ENCODE peak calls at places on chromosomes 4 and X, in four cellular contexts. C is OCI-LY7, Y is HCT116, I is GM23338. N is an unnamed sample.

GRCh38 chrX:153667931-153668396 is 5.6 kb downstream of the PNCK start:
- DNase-seq in C (peak), Y (peak), I (peak), N (peak)

GRCh38 chrX:129144172-129145038 is 378.9 kb downstream of the SMARCA1 start:
- DNase-seq in C (no peak), Y (no peak), I (no peak), N (peak)

GRCh38 chrX:56729152-56729557 is at the start of gene NBDY:
- DNase-seq in C (peak), Y (no peak), I (peak), N (peak)

GRCh38 chr4:19739101-19739651 is 512.5 kb upstream of the SLIT2 start:
- DNase-seq in C (no peak), Y (peak), I (no peak), N (peak)

GRCh38 chr4:10157478-10158354 is 41.1 kb upstream of the WDR1 start:
- DNase-seq in C (peak), Y (peak), I (peak), N (peak)

GRCh38 chrX:27463187-27463586 is at the start of gene PPP4R3C:
- DNase-seq in C (no peak), Y (no peak), I (no peak), N (no peak)

GRCh38 chrX:69136546-69137331 is 28.5 kb downstream of the PJA1 start:
- DNase-seq in C (no peak), Y (no peak), I (peak), N (peak)

GRCh38 chr4:164442167-164442566 is 311.8 kb upstream of the SMIM31 start:
- DNase-seq in C (no peak), Y (no peak), I (no peak), N (peak)

GRCh38 chr4:27006247-27006603 is 145.6 kb downstream of the STIM2 start:
- DNase-seq in C (no peak), Y (no peak), I (no peak), N (no peak)

GRCh38 chr4:144449623-144450022 is 196.3 kb upstream of the HHIP start:
- DNase-seq in C (no peak), Y (no peak), I (no peak), N (peak)

GRCh38 chr4:140300271-140300970 is 73.0 kb upstream of the SCOC start:
- DNase-seq in C (no peak), Y (peak), I (no peak), N (peak)

DNA sequence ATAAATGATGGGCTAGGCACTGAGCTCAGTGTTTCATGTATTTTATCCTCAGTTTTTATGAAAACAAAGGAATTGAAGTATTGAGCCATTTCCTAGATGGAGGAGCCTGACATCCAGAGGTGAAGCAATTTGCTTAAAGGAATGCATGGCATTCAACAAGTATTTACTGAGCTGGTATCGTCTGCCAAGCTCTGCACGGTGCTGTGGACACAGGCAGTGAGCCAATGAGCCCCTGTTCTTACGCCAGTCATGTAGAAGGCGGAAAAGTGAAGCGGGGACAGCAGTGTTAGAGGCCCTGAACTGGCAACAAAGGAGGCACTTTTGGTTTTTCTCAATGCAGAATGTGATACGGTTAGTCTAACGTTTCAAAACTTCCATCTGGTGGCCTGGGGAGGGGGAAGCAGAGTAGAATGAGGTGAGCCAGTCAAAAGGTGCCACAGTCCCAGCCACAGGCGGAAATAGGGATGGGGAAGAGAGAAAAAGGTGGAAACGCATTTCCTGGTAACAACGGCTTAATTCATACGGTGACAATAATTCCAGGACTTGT is 134.1 kb downstream of the AFAP1 start:
- DNase-seq in C (no peak), Y (no peak), I (peak), N (peak)
- H2AFZ ChIP-seq in C (no peak), Y (no peak), I (no peak), N (no peak)

GRCh38 chr4:128528177-128528576 is 240.6 kb upstream of the PGRMC2 start:
- DNase-seq in C (no peak), Y (no peak), I (no peak), N (peak)

GRCh38 chr4:128525387-128525786 is 237.8 kb upstream of the PGRMC2 start:
- DNase-seq in C (no peak), Y (no peak), I (no peak), N (peak)

GRCh38 chr4:128525939-128526630 is 238.5 kb upstream of the PGRMC2 start:
- DNase-seq in C (no peak), Y (no peak), I (no peak), N (peak)

GRCh38 chr4:128527356-128527755 is 239.7 kb upstream of the PGRMC2 start:
- DNase-seq in C (no peak), Y (no peak), I (no peak), N (no peak)

GRCh38 chr4:128528793-128529553 is 241.4 kb upstream of the PGRMC2 start:
- DNase-seq in C (no peak), Y (peak), I (peak), N (peak)
- H3K4me3 ChIP-seq in C (no peak), Y (peak), I (no peak), N (no peak)

DNA sequence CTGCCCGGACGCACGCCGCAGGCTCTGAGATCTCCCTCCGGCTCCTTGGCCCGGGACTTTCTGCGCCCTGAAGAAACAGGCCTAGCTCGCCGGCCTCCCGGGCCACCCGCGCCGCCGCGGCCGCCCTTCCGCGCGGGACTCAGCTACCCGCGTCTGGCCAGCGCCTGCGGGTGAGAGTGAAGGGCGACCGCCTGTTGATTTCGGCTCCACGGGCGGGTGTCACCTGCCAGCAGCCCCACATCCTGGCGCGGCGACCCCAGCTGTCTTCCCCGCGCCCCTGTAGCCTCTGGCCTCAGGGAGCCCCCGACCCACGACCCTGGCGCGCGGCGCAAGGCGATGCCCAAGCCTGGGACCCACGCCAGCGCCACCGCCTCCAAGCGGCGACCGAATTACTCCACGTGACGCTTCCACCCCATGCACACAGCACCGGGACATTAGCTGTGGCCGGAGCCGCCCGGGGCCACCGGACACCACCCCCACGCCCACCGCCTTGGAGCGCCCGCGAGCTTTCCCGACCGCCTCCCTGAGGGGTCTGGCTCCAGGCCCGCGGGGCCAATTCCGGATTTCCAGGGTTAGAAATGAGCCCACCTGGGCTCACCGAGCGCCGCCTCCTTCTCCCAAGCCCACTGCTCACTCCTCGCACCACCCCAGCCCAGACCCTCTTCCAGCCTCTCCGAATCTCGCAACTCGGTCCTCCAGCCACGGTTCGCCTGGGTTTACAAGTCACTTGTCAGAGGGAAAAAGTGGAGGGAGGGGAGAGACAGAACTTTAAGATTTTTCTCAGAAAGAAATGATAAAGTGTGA is 10.2 kb downstream of the ARX start:
- DNase-seq in C (no peak), Y (no peak), I (no peak), N (no peak)
- H2AFZ ChIP-seq in C (no peak), Y (no peak), I (no peak), N (no peak)

DNA sequence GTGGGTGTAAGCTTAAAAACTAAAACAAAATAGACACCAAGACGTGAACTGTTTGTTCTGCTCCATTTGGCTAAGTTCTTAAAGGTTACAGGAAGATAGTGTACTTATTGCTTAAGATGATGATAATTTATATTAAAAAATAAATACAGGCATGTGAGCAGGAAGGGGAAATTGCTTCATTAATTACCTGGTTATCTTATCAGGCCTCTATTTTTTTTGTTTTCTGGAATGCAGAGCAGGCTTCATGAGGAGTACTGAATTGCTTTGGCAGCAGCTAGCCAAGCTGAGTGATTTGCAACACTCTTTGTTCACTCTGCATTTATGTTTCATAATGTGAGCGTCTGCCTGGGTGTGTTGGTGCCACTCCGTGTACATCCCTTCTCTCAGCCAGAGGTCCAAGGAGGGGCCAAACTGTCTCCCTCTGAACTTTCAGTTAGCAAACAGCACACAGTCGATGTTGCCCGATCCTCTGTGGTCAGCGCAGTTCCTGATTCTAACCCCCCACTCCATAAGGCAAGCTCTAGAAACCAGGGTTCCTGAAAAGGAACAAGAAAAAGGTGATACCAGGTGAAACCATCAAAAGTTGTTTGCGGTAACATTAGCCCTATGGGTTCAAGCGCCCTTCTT is 348.2 kb downstream of the SPRY1 start:
- DNase-seq in C (no peak), Y (no peak), I (no peak), N (no peak)
- H3K4me3 ChIP-seq in C (no peak), Y (no peak), I (no peak), N (no peak)

GRCh38 chrX:100944601-100945000 is 15.9 kb upstream of the XKRX start:
- DNase-seq in C (no peak), Y (no peak), I (no peak), N (no peak)

GRCh38 chrX:100935767-100936166 is 7.0 kb upstream of the XKRX start:
- DNase-seq in C (no peak), Y (no peak), I (no peak), N (no peak)

DNA sequence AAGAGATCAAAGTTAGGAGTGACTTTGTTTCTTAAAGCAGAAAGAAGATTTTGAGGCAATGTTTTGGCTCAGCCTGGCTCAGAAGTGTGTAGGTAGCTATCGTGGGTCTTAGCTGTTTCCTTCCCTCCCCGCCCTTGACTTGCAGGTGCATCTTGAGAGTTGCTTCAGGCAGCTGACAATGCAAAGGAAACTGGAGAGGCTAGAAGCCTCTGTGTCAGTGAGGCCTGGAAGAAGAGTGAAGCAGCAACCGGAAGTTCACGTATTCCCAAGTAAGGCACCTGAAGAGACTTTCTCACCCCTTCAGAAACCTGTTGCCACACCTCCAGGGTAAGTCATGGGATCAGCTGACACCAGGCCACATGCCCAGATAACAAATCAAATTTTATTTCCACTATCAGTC is 10.6 kb upstream of the XKRX start:
- DNase-seq in C (peak), Y (no peak), I (peak), N (no peak)
- H2AFZ ChIP-seq in C (peak), Y (no peak), I (no peak), N (no peak)

N was measured in mesenchymal stem cell.